ENCODE peak calls at places on chromosome 1, in six cellular contexts. D, Q, G, V, J and P are unnamed samples.

GRCh38 chr1:232039303-232039702 is 412.7 kb downstream of the DISC1 start:
- DNase-seq in J (no peak), G (no peak), Q (no peak), D (no peak), V (no peak), P (no peak)

GRCh38 chr1:16716691-16717173 is 23.6 kb upstream of the RNU1-4 start:
- DNase-seq in V (no peak), Q (peak), D (no peak), J (no peak), G (no peak), P (no peak)

GRCh38 chr1:6858586-6858985 is 73.3 kb downstream of the CAMTA1 start:
- DNase-seq in G (no peak), D (no peak), J (no peak), Q (no peak), V (no peak), P (no peak)

GRCh38 chr1:110190282-110190929 is 19.7 kb upstream of the KCNC4 start:
- DNase-seq in J (no peak), G (no peak), V (peak), D (no peak), Q (no peak), P (no peak)

GRCh38 chr1:203093754-203094410 is 8.1 kb upstream of the MYOG start:
- DNase-seq in G (no peak), J (no peak), Q (no peak), D (no peak), V (no peak), P (no peak)

GRCh38 chr1:155051777-155052398 is 772 bp downstream of the ADAM15 start:
- DNase-seq in G (peak), Q (peak), J (peak), D (peak), V (peak), P (peak)

GRCh38 chr1:156682166-156682890 is 5.1 kb upstream of the NES start:
- DNase-seq in G (no peak), D (no peak), J (no peak), Q (no peak), V (no peak), P (no peak)

GRCh38 chr1:198837276-198838021 is 198.6 kb downstream of the PTPRC start:
- DNase-seq in V (no peak), G (no peak), J (no peak), Q (peak), D (no peak), P (no peak)

GRCh38 chr1:229447809-229448252 is 13.9 kb upstream of the ACTA1 start:
- DNase-seq in V (no peak), Q (no peak), J (no peak), G (no peak), D (no peak), P (no peak)

GRCh38 chr1:228011721-228012311 is 5.0 kb downstream of the WNT3A start:
- DNase-seq in J (peak), V (no peak), G (no peak), D (no peak), Q (peak), P (no peak)

GRCh38 chr1:69523032-69523431 is 44.7 kb upstream of the LRRC7 start:
- DNase-seq in G (no peak), V (no peak), D (no peak), J (no peak), Q (no peak), P (no peak)

GRCh38 chr1:202343652-202344349 is 2.1 kb upstream of the UBE2T start:
- DNase-seq in J (no peak), Q (no peak), D (no peak), V (peak), G (peak), P (no peak)